ENCODE peak calls at places on chromosomes 2 and 18, in five cellular contexts. J is activated CD4-positive, alpha-beta T cell treated with anti-CD3 and anti-CD28 coated beads, Interleukin-2, amount 50 U/mL, for 1 hour; Z is thoracic aorta; D is T-helper 9 cell; V is NCI-H1105. P is an unnamed sample.
A peak's percentile ranks its signal among the peaks of the same experiment; 100 is the strongest.

GRCh38 chr18:59839931-59840685 is 59.7 kb upstream of the PMAIP1 start:
- DNase-seq in J (no peak), Z (no peak), D (no peak), V (no peak), P (no peak)

GRCh38 chr18:57125627-57126026 is 21.3 kb upstream of the BOD1L2 start:
- DNase-seq in J (no peak), Z (no peak), D (no peak), V (no peak), P (no peak)

GRCh38 chr2:227818569-227819397 is 5.1 kb downstream of the CCL20 start:
- DNase-seq in J (no peak), Z (peak; percentile 34), D (peak; percentile 5), V (no peak), P (no peak)

GRCh38 chr2:135570884-135571283 is 39.6 kb downstream of the R3HDM1 start:
- DNase-seq in J (no peak), Z (no peak), D (no peak), V (no peak), P (no peak)

GRCh38 chr2:191151315-191151698 is 513 bp upstream of the STAT4 start:
- DNase-seq in J (no peak), Z (no peak), D (peak; percentile 11), V (no peak), P (no peak)

GRCh38 chr2:162125138-162125537 is 26.9 kb downstream of the GCG start:
- DNase-seq in J (no peak), Z (no peak), D (no peak), V (no peak), P (no peak)

GRCh38 chr2:235098736-235099494 is 147.1 kb downstream of the SH3BP4 start:
- DNase-seq in J (no peak), Z (no peak), D (no peak), V (no peak), P (no peak)

GRCh38 chr2:216576611-216577010 is 56.6 kb upstream of the IGFBP2 start:
- DNase-seq in J (no peak), Z (no peak), D (no peak), V (no peak), P (no peak)

GRCh38 chr18:48475635-48476549 is 62.9 kb upstream of the CTIF start:
- DNase-seq in J (no peak), Z (no peak), D (no peak), V (peak; percentile 59), P (peak; percentile 61)

GRCh38 chr2:66694087-66694858 is 259.3 kb downstream of the MEIS1 start:
- DNase-seq in J (no peak), Z (no peak), D (no peak), V (no peak), P (no peak)

GRCh38 chr2:86233464-86233863 is 34.2 kb downstream of the MRPL35 start:
- DNase-seq in J (no peak), Z (no peak), D (no peak), V (no peak), P (no peak)